ENCODE peak calls at places on chromosomes 12 and 14, in ten cellular contexts. U, W, J, A, Q, L, Y, X, S and Z are unnamed samples.

GRCh38 chr12:101829639-101830390 is 944 bp downstream of the GNPTAB start:
- DNase-seq in U (no peak), W (peak; percentile 33), J (peak; percentile 49), A (no peak), Q (peak; percentile 37), L (no peak), Y (no peak), X (no peak), S (no peak), Z (no peak)

GRCh38 chr12:33994857-33995808 is 27.2 kb upstream of the ALG10 start:
- DNase-seq in U (no peak), W (no peak), J (no peak), A (no peak), Q (no peak), L (no peak), Y (no peak), X (no peak), S (no peak), Z (no peak)

GRCh38 chr14:22579218-22579617 is 9.8 kb downstream of the DAD1 start:
- DNase-seq in U (no peak), W (no peak), J (peak; percentile 19), A (no peak), Q (no peak), L (no peak), Y (no peak), X (no peak), S (no peak), Z (no peak)

GRCh38 chr12:52618866-52619265 is 507 bp upstream of the KRT73 start:
- DNase-seq in U (no peak), W (no peak), J (no peak), A (no peak), Q (no peak), L (no peak), Y (no peak), X (no peak), S (no peak), Z (no peak)

GRCh38 chr12:89040146-89040964 is 311.9 kb downstream of the DUSP6 start:
- DNase-seq in U (no peak), W (peak; percentile 94), J (peak; percentile 27), A (peak; percentile 27), Q (no peak), L (no peak), Y (no peak), X (peak; percentile 42), S (peak; percentile 69), Z (peak; percentile 95)

GRCh38 chr12:66232258-66232657 is 43.2 kb downstream of the IRAK3 start:
- DNase-seq in U (no peak), W (peak; percentile 33), J (no peak), A (no peak), Q (peak; percentile 49), L (no peak), Y (no peak), X (no peak), S (no peak), Z (no peak)

GRCh38 chr12:49868449-49868848 is 25.5 kb upstream of the BCDIN3D start:
- DNase-seq in U (no peak), W (no peak), J (no peak), A (no peak), Q (no peak), L (no peak), Y (no peak), X (no peak), S (no peak), Z (no peak)

GRCh38 chr12:6312529-6313325 is 2.2 kb downstream of the PLEKHG6 start:
- DNase-seq in U (peak; percentile 81), W (peak; percentile 90), J (peak; percentile 49), A (no peak), Q (no peak), L (no peak), Y (no peak), X (no peak), S (no peak), Z (no peak)

GRCh38 chr14:81400202-81400678 is at the start of gene STON2:
- DNase-seq in U (no peak), W (no peak), J (peak; percentile 68), A (no peak), Q (no peak), L (no peak), Y (no peak), X (no peak), S (no peak), Z (peak; percentile 85)

GRCh38 chr14:53174918-53175317 is 21.8 kb upstream of the DDHD1 start:
- DNase-seq in U (no peak), W (no peak), J (no peak), A (no peak), Q (no peak), L (no peak), Y (peak; percentile 21), X (no peak), S (no peak), Z (no peak)

GRCh38 chr12:43099691-43100163 is 452.3 kb downstream of the ADAMTS20 start:
- DNase-seq in U (no peak), W (no peak), J (peak; percentile 22), A (no peak), Q (no peak), L (no peak), Y (no peak), X (no peak), S (no peak), Z (no peak)

GRCh38 chr12:122022393-122023338 is 982 bp downstream of the BCL7A start:
- DNase-seq in U (peak; percentile 80), W (no peak), J (peak; percentile 62), A (no peak), Q (no peak), L (no peak), Y (peak; percentile 22), X (no peak), S (no peak), Z (no peak)

DNA sequence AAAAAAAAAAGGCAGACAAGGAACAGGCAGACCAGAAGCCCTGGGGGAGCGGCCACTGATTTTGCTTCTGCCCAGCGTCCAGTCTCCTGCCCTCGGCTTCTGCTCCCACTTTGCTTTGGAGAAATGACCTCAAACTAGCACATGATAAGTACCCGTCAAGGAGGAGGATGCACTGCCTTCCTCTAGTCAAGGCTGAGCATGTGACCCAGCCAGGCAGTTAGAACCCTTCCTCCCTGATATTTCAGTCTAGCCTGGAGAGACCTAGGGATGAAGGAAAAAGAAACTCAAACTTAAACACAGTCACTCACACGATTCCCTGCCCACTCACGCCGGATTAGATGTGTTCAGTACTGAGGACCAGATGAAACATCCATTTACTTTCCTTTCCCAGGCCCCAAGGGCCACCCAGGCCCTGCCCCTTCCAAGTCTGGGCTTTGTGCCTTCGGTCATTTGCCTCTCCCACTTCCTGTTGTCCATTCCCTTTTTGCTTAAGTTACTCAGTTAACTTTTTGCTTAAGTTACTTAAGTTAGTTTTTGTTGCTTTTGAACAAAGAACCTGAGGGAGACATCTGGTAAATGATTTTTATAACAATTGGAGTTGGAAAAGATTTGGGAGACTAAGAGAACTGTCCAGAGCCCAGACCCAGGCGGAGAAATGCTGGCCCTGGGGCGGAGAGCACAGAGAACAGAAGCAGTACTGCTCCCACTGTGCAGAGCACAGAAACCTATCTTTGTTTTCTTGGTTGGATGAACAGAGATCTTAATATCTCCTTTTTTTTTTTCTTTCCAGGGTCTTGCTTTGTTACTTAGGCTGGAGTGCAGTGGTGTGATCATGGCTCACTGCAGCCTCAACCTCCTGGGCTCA is 23.0 kb upstream of the TTC7B start:
- DNase-seq in U (no peak), W (no peak), J (peak; percentile 75), A (no peak), Q (peak; percentile 73), L (peak; percentile 40), Y (no peak), X (no peak), S (no peak), Z (no peak)
- H3K4me3 ChIP-seq in U (no peak overlapping the region), W (no peak overlapping the region), J (peak overlapping the region; percentile 15), A (no peak overlapping the region), Q (no peak overlapping the region), L (no peak overlapping the region), Y (no peak overlapping the region), X (no peak overlapping the region), S (no peak overlapping the region), Z (no peak overlapping the region)

DNA sequence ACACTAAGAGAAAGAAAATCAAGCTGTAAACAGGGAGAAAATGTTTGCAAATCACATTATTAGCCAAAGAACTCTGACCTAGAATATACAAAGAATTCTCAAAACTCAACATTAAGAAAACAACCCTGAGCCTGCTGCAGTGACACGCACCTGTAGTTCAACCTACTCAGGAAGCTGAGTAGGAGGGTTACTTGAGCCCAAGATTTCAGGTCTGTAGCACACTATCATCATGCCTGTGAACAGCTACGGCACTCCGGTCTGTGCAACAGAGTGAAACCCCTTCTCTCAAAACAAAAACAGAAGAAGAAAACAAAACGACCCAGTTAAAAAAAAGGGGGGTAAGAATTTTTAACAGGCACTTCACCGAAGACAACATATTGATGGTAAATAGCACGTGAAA is 20.8 kb downstream of the SAV1 start:
- DNase-seq in U (no peak), W (peak; percentile 85), J (no peak), A (no peak), Q (no peak), L (no peak), Y (no peak), X (no peak), S (no peak), Z (no peak)
- H3K4me3 ChIP-seq in U (no peak overlapping the region), W (peak overlapping the region; percentile 43), J (no peak overlapping the region), A (no peak overlapping the region), Q (no peak overlapping the region), L (no peak overlapping the region), Y (no peak overlapping the region), X (no peak overlapping the region), S (no peak overlapping the region), Z (no peak overlapping the region)

DNA sequence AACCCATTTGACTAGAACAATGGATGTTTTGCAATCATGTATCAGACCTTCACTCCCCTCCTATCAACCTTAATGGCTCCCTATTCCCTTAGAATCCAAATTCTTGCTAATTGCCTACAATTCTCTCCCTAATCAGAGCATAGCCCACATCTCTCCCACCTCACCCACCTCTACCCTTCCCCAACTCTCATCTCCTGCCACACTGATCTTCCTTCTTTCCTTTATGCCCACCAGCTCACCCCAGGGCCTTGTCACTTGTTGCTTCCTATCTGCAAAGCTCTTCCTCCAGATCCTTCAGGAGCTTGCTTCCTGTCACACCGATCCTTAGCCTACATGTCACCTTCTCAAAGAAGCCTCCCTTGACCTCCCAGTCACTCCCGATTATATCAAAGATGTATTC is 177.8 kb downstream of the KSR2 start:
- DNase-seq in U (no peak), W (no peak), J (no peak), A (no peak), Q (no peak), L (no peak), Y (no peak), X (no peak), S (no peak), Z (no peak)
- H3K4me3 ChIP-seq in U (no peak overlapping the region), W (no peak overlapping the region), J (no peak overlapping the region), A (no peak overlapping the region), Q (no peak overlapping the region), L (no peak overlapping the region), Y (no peak overlapping the region), X (no peak overlapping the region), S (no peak overlapping the region), Z (no peak overlapping the region)

DNA sequence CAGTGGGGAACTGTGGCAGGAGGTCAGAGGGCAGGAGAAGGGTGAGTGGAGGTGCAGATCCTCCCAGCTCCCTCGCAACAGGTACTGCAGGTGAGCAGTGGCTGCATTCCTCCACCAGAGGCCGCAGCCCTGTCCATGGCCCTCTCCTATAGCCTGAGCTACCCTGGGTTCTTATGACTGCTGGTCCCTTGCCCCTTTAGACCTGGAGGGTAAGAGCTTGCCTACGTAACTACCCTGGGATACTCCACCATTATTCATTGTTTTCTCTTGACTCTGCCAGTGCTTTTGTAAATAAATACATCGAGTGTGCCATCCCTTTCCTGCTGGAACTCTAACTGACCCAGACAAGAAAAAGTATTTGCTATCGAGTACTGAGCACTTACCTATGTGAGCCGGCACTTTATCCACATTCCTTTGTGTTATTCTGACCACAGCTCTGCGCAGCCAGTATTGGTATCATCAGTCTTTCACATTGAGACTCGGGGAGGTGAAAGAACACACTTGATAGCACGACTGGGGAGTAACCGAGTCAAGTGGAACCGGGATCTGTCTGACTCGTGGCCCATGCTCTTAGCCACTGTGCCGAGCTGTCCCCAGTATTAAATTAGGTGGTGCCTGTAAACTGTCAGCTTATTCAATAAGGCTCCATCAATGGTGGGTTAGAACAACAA is 38.5 kb downstream of the LTBP2 start:
- DNase-seq in U (no peak), W (no peak), J (no peak), A (no peak), Q (peak; percentile 20), L (no peak), Y (peak; percentile 57), X (no peak), S (no peak), Z (no peak)
- H3K4me3 ChIP-seq in U (no peak overlapping the region), W (no peak overlapping the region), J (no peak overlapping the region), A (no peak overlapping the region), Q (no peak overlapping the region), L (no peak overlapping the region), Y (no peak overlapping the region), X (no peak overlapping the region), S (no peak overlapping the region), Z (no peak overlapping the region)